ENCODE peak calls at places on chromosomes 11 and 22, in six cellular contexts. N, I, T, W, A and H are unnamed samples.

GRCh38 chr11:119472186-119472855 is 49.3 kb upstream of the THY1 start:
- DNase-seq in A (no peak), W (no peak), I (peak; percentile 84), N (no peak), T (peak; percentile 40), H (no peak)

GRCh38 chr22:32799516-32799915 is 2.0 kb upstream of the TIMP3 start:
- DNase-seq in T (no peak), I (no peak), W (no peak), A (no peak), N (no peak), H (no peak)

GRCh38 chr22:43566561-43567332 is 154.9 kb downstream of the MPPED1 start:
- DNase-seq in A (no peak), N (no peak), W (no peak), I (no peak), T (no peak), H (no peak)

GRCh38 chr22:30873661-30874060 is 94.9 kb downstream of the MORC2 start:
- DNase-seq in T (no peak), I (no peak), W (no peak), A (no peak), N (no peak), H (no peak)

GRCh38 chr22:26527574-26528465 is 15.5 kb upstream of the TFIP11 start:
- DNase-seq in N (no peak), W (no peak), T (no peak), I (no peak), A (no peak), H (no peak)

GRCh38 chr11:114442559-114442958 is 3.3 kb downstream of the REXO2 start:
- DNase-seq in N (no peak), I (no peak), W (no peak), A (no peak), T (no peak), H (no peak)

GRCh38 chr11:9489366-9489765 is 28.6 kb downstream of the ZNF143 start:
- DNase-seq in A (no peak), I (no peak), N (no peak), W (peak; percentile 36), T (peak; percentile 84), H (no peak)

GRCh38 chr11:37394236-37394870 is 796.3 kb upstream of the RAG2 start:
- DNase-seq in A (no peak), W (peak; percentile 6), N (no peak), I (no peak), T (no peak), H (no peak)

GRCh38 chr22:25113316-25113721 is 86.3 kb upstream of the CRYBB3 start:
- DNase-seq in I (no peak), W (no peak), A (peak; percentile 77), T (no peak), N (no peak), H (peak; percentile 22)

GRCh38 chr11:45320366-45320765 is 34.2 kb upstream of the SYT13 start:
- DNase-seq in W (no peak), A (no peak), N (no peak), T (no peak), I (no peak), H (no peak)

GRCh38 chr11:35144103-35144741 is 5.3 kb downstream of the CD44 start:
- DNase-seq in T (peak; percentile 88), I (no peak), W (peak; percentile 83), A (no peak), N (no peak), H (no peak)

GRCh38 chr11:90453525-90453924 is 230.7 kb upstream of the CHORDC1 start:
- DNase-seq in I (no peak), A (no peak), N (no peak), T (no peak), W (no peak), H (no peak)

GRCh38 chr11:35321532-35322320 is 97.6 kb downstream of the SLC1A2 start:
- DNase-seq in N (no peak), I (no peak), A (no peak), T (peak; percentile 85), W (no peak), H (no peak)

GRCh38 chr11:63599211-63600122 is 14.8 kb downstream of the PLAAT3 start:
- DNase-seq in W (peak; percentile 46), A (no peak), T (peak; percentile 69), I (no peak), N (no peak), H (no peak)

GRCh38 chr11:127454856-127455255 is 454.3 kb upstream of the KIRREL3 start:
- DNase-seq in I (no peak), T (peak; percentile 5), W (no peak), N (no peak), A (no peak), H (peak; percentile 34)

GRCh38 chr11:33941637-33942160 is 49.8 kb upstream of the LMO2 start:
- DNase-seq in A (peak; percentile 87), N (peak; percentile 18), T (peak; percentile 71), W (no peak), I (no peak), H (no peak)

GRCh38 chr11:57397394-57397990 is 7.0 kb upstream of the PRG2 start:
- DNase-seq in W (no peak), A (no peak), T (no peak), I (no peak), N (no peak), H (no peak)

GRCh38 chr22:43925433-43926348 is 2.1 kb downstream of the PNPLA3 start:
- DNase-seq in I (peak; percentile 95), N (no peak), A (no peak), T (peak; percentile 25), W (no peak), H (peak; percentile 71)

GRCh38 chr22:27405672-27406388 is 395.7 kb downstream of the MN1 start:
- DNase-seq in I (peak; percentile 16), T (no peak), N (peak; percentile 18), A (peak; percentile 43), W (peak; percentile 68), H (peak; percentile 75)

GRCh38 chr11:131195801-131196517 is 174.5 kb upstream of the NTM start:
- DNase-seq in N (no peak), A (no peak), I (no peak), W (peak; percentile 62), T (peak; percentile 40), H (peak; percentile 51)

GRCh38 chr11:128330203-128330602 is 257.2 kb downstream of the ETS1 start:
- DNase-seq in T (no peak), A (peak; percentile 30), I (no peak), N (no peak), W (no peak), H (no peak)

GRCh38 chr22:23696326-23696851 is 5.6 kb downstream of the RGL4 start:
- DNase-seq in I (no peak), T (peak; percentile 46), A (no peak), N (no peak), W (no peak), H (no peak)

DNA sequence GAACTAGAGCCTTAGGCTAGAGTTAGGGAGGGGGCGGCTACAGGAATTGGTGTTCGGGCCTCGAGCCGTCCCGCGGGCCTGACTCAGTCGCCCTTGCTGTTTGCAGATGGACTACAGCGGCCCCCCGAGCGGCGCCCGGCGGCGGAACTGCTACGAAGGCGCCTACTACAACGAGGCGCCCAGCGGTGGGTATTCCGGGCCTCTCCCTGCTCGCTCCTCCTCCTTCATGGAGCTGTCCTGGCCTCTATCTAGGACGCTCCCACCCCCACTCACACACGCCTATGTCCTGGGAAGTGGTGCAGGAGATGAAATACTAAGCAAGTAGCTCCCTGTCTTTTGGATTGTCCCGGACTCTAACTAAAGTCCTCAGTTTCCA is 1.4 kb downstream of the MYOD1 start:
- DNase-seq in W (no peak), N (no peak), T (no peak), I (no peak), A (no peak), H (no peak)
- TF ChIP-seq EZH2 in W (no peak), N (no peak), T (peak; percentile 74), I (no peak), A (peak; percentile 20), H (no peak)

DNA sequence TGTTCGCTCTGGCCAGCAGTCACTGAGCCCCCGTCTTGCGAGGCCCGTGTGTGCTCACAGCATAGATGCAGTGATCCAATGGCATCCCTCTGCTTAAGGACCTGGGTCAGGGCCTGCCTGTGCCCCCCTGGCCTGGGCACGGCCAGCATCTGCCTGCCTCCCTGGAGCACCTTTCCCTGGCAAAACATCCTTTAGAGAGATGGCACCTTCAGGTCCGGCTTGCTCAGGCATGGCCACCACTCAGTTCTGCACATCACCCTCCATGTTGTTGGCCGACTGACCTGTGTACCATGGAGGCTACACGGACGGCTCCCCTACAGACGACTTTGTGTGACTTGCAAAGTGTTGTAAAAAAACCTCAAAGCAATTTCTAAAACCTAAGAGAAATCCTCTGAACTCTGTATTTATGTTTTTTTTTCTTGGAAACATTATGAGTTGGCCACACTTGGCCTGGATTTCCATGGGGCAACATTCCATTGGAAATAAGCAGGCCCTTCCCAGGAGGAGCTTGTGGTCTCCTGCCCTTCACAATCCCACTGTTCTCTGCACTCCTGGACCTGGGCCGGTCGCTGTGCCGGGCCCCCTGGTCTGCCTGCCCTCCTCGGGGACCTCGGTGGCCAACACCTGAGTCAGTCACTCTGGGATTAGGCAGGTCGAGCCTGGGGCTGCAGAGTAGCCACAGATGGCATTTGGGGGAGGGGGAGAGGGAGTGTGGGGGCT is 592.4 kb downstream of the TBC1D22A start:
- DNase-seq in W (no peak), I (no peak), T (no peak), N (no peak), A (no peak), H (no peak)
- H3K9me3 ChIP-seq in W (no peaks in the 10 kb centered on the region), I (no peaks in the 10 kb centered on the region), T (no peaks in the 10 kb centered on the region), N (no peaks in the 10 kb centered on the region), A (no peaks in the 10 kb centered on the region), H (no peaks in the 10 kb centered on the region)

GRCh38 chr11:30131535-30131934 is 99.3 kb upstream of the FSHB start:
- DNase-seq in A (no peak), W (no peak), N (no peak), I (peak; percentile 1), T (no peak), H (peak; percentile 62)
- H2AFZ ChIP-seq in A (no peak overlapping the region), W (no peak overlapping the region), N (no peak overlapping the region), I (no peak overlapping the region), T (no peak overlapping the region), H (peak overlapping the region; percentile 19)

GRCh38 chr11:1749020-1749758 is 1.2 kb downstream of the IFITM10 start:
- DNase-seq in A (no peak), T (peak; percentile 41), N (no peak), W (no peak), I (no peak), H (peak; percentile 69)

GRCh38 chr11:1746956-1747752 is 3.2 kb downstream of the IFITM10 start:
- DNase-seq in T (no peak), W (no peak), N (no peak), A (no peak), I (no peak), H (no peak)

GRCh38 chr11:1749787-1750351 is 526 bp downstream of the IFITM10 start:
- DNase-seq in T (peak; percentile 81), A (no peak), W (peak; percentile 45), I (no peak), N (no peak), H (peak; percentile 62)

GRCh38 chr11:1747753-1748466 is 2.5 kb downstream of the IFITM10 start:
- DNase-seq in A (no peak), N (no peak), W (no peak), T (no peak), I (no peak), H (no peak)

DNA sequence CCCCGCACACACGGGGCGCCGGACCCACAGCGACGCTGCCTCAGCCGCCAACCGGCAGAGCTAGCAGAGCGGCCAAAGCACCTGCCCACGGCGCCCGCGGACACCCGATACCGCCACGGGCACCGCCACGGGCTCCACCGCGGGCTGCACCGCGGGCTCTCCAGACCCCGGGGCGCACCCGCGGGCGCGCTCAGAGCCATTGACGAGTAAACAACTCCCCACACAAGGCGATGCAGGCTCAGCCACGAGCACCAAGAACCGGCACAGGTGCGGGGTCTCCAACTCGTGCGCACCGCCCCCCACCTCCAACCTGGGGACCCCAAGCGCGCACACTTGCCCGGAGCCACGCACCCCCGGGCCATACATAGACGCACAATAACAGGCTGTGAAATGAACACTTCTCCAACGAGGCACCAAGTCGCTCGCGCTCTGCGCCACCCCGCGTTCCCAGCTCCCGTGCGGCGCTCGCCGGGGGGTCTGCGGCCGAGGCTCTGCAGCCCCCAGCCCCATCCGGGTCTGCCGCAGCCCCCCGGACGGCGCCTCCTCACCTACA is 1.9 kb downstream of the IFITM10 start:
- DNase-seq in W (no peak), N (no peak), A (no peak), I (no peak), T (no peak), H (no peak)
- TF ChIP-seq EZH2 in W (no peak), N (no peak), A (peak; percentile 87), I (no peak), T (peak; percentile 74), H (peak; percentile 73)